ENCODE peak calls at places on chromosomes 5 and 9, in eight cellular contexts. X is cardiac fibroblast, V is sigmoid colon, O is GM13977, A is Peyer's patch, P is mammary epithelial cell, U is WTC11, M is GM23338. N is an unnamed sample.

GRCh38 chr5:181184845-181185216 is 20.2 kb downstream of the TRIM7 start:
- DNase-seq in X (no peak), P (no peak), A (no peak), M (no peak), U (no peak), O (no peak), V (no peak), N (no peak)

GRCh38 chr5:168489059-168489458 is 2.8 kb downstream of the RARS1 start:
- DNase-seq in V (no peak), U (no peak), A (no peak), X (no peak), P (no peak), M (no peak), O (no peak), N (no peak)

GRCh38 chr9:133913571-133914369 is 78.4 kb downstream of the VAV2 start:
- DNase-seq in X (no peak), V (no peak), P (no peak), O (no peak), U (no peak), M (no peak), A (no peak), N (no peak)

GRCh38 chr9:134707031-134707680 is 65.6 kb downstream of the COL5A1 start:
- DNase-seq in V (peak; percentile 98), O (no peak), X (peak; percentile 95), A (peak; percentile 22), P (no peak), M (no peak), U (no peak), N (peak; percentile 91)

GRCh38 chr9:104911029-104911607 is 16.8 kb downstream of the ABCA1 start:
- DNase-seq in O (no peak), P (no peak), V (no peak), U (no peak), A (no peak), X (peak; percentile 20), M (no peak), N (peak; percentile 35)

GRCh38 chr9:123120953-123121352 is 87.5 kb downstream of the GPR21 start:
- DNase-seq in O (no peak), A (no peak), P (no peak), X (no peak), U (no peak), M (no peak), V (no peak), N (no peak)

GRCh38 chr5:137751869-137752491 is 2.2 kb downstream of the HNRNPA0 start:
- DNase-seq in X (peak; percentile 89), U (no peak), P (peak; percentile 57), V (no peak), O (no peak), A (no peak), M (peak; percentile 79), N (peak; percentile 65)

GRCh38 chr5:96567188-96567587 is 95.0 kb upstream of the CAST start:
- DNase-seq in V (no peak), M (no peak), A (no peak), P (peak; percentile 22), X (peak; percentile 58), O (no peak), U (no peak), N (peak; percentile 54)

GRCh38 chr9:127818574-127818973 is 15.9 kb downstream of the FPGS start:
- DNase-seq in U (no peak), X (no peak), A (no peak), O (no peak), M (no peak), P (no peak), V (no peak), N (no peak)

GRCh38 chr9:121720311-121720991 is 69.0 kb downstream of the DAB2IP start:
- DNase-seq in V (no peak), X (no peak), M (no peak), A (no peak), U (no peak), P (peak; percentile 77), O (no peak), N (no peak)

GRCh38 chr9:121718501-121718900 is 67.1 kb downstream of the DAB2IP start:
- DNase-seq in U (no peak), M (peak; percentile 47), X (no peak), V (no peak), A (no peak), P (peak; percentile 79), O (no peak), N (no peak)

GRCh38 chr9:121721770-121722169 is 70.3 kb downstream of the DAB2IP start:
- DNase-seq in U (no peak), V (peak; percentile 86), A (no peak), M (no peak), X (no peak), O (no peak), P (no peak), N (no peak)

GRCh38 chr9:121718063-121718462 is 66.6 kb downstream of the DAB2IP start:
- DNase-seq in X (peak; percentile 51), M (no peak), A (no peak), O (no peak), P (peak; percentile 62), U (no peak), V (peak; percentile 81), N (peak; percentile 54)

GRCh38 chr9:121720992-121721350 is 69.5 kb downstream of the DAB2IP start:
- DNase-seq in X (no peak), V (no peak), U (no peak), M (peak; percentile 56), O (no peak), A (no peak), P (peak; percentile 21), N (no peak)
- TF ChIP-seq CTCF in X (no peak), V (no peak), U (no peak), M (peak; percentile 28), O (no peak), A (no peak), P (peak; percentile 23), N (peak; percentile 43)

GRCh38 chr5:144416196-144416595 is 245.5 kb downstream of the KCTD16 start:
- DNase-seq in P (no peak), O (no peak), U (no peak), X (no peak), M (no peak), V (no peak), A (no peak), N (no peak)
- TF ChIP-seq CTCF in P (no peak), O (no peak), U (no peak), X (no peak), M (no peak), V (no peak), A (no peak), N (no peak)

DNA sequence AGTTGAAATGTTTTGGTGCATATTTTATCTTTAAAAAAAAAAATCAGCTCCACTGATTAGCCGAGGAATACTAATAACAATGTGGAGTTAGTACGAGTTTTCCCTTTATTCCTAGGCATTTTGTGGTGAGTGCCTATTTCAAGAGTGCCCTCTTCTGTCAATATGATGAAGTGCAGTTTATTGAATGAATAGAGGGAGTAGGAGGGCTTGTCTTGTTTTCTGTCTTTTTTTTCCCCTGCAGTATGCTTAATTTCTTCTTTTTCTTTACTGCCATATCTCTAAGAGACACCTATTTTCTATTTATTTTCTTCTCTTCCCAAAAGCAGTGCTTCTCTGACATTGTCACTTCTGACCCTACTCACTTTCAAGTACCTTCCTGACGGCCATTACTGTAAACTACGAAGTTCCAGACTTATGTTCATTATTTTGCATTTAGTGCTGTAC is 169.6 kb upstream of the PITX1 start:
- DNase-seq in O (no peak), M (peak; percentile 59), U (no peak), V (no peak), A (no peak), X (no peak), P (no peak), N (no peak)
- TF ChIP-seq CTCF in O (peak; percentile 40), M (peak; percentile 66), U (peak; percentile 15), V (no peak), A (no peak), X (peak; percentile 51), P (peak; percentile 53), N (peak; percentile 69)

GRCh38 chr9:112665347-112665746 is 52.6 kb downstream of the INIP start:
- DNase-seq in A (no peak), M (no peak), U (no peak), X (peak; percentile 20), P (peak; percentile 11), O (no peak), V (no peak), N (peak; percentile 10)
- TF ChIP-seq CTCF in A (no peak), M (peak; percentile 53), U (no peak), X (peak; percentile 22), P (peak; percentile 38), O (peak; percentile 45), V (no peak), N (peak; percentile 73)

GRCh38 chr5:135866044-135866443 is 29.6 kb downstream of the IL9 start:
- DNase-seq in P (no peak), V (no peak), X (no peak), A (no peak), M (no peak), O (no peak), U (no peak), N (no peak)

GRCh38 chr5:135867599-135867998 is 28.0 kb downstream of the IL9 start:
- DNase-seq in X (no peak), A (no peak), O (no peak), U (no peak), P (no peak), V (no peak), M (no peak), N (no peak)

GRCh38 chr5:135861646-135862045 is 27.2 kb downstream of the SLC25A48 start:
- DNase-seq in V (no peak), P (no peak), A (no peak), O (no peak), X (no peak), M (no peak), U (no peak), N (no peak)

GRCh38 chr5:135862744-135863143 is 28.3 kb downstream of the SLC25A48 start:
- DNase-seq in U (no peak), X (no peak), M (no peak), P (no peak), O (no peak), A (no peak), V (no peak), N (no peak)

DNA sequence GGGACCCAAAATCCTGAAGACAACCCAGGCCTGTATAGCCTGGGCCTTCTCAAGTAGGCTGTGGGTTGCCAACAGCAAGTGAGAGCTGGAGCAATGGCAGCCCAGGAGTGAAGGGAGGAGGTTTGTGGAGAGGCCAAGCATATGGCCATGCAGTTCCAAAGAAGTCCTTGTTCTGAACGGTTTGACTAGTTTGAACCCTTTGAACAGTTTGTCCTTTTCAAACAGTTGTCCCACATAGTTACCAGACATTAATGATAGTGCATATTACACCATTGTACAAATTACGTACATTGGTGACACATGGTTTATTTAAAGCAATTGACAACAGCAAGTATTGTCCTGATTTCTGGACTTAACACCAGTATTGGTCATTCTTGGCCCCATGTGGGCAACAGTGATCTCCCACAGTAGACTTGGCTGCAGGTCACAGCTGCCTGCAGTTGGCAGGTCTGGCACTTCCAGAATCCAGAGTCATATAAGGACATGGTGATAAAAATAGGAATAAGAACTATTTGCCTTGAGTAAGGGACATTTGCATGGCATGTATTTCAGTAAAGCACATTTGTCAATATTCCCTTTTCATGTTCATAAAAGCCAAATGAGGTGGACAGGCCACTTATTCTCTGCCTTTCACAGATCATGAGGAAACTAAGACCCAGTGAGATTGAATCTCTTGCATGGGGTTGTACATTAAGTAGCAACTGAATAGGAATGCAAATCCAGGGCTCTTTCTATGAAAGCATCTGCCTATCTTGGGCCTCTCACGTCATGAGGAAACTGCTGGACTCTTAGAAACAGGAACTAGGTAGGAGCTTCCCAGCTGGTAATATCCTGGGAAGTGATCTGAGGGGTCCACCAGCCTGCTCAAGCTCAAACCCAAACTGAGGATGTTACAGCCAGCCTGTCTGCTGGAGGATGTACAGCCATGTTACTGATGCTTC is 30.3 kb downstream of the SLC25A48 start:
- DNase-seq in X (no peak), U (no peak), V (no peak), A (no peak), O (no peak), P (no peak), M (no peak), N (no peak)
- TF ChIP-seq CTCF in X (no peak), U (no peak), V (no peak), A (no peak), O (no peak), P (no peak), M (no peak), N (no peak)

N was measured in HFFc6.